ENCODE peak calls at places on chromosomes 3 and 15, in nine cellular contexts. C, P, Y, D, Q, E, T, B and A are unnamed samples.

GRCh38 chr3:186902713-186903112 is 27.6 kb upstream of the ST6GAL1 start:
- DNase-seq in P (no peak), Q (no peak), T (no peak), B (no peak), E (no peak), C (no peak), D (no peak), Y (no peak), A (no peak)

GRCh38 chr3:47850062-47850802 is 47.3 kb downstream of the DHX30 start:
- DNase-seq in Y (no peak), P (peak), Q (peak), T (no peak), E (no peak), C (no peak), D (peak), B (peak), A (peak)

GRCh38 chr3:161682715-161683114 is 186.1 kb downstream of the OTOL1 start:
- DNase-seq in C (no peak), E (no peak), P (no peak), Y (no peak), Q (no peak), T (no peak), B (no peak), D (peak), A (peak)

GRCh38 chr3:8504611-8504973 is 3.0 kb downstream of the LMCD1 start:
- DNase-seq in D (no peak), B (no peak), Y (no peak), T (no peak), E (no peak), Q (no peak), C (no peak), P (no peak), A (peak)

GRCh38 chr3:127216415-127217261 is 23.7 kb downstream of the PRR23E start:
- DNase-seq in E (no peak), C (no peak), D (no peak), P (no peak), Y (no peak), Q (no peak), T (no peak), B (no peak), A (no peak)

GRCh38 chr3:114361391-114361790 is 67.6 kb downstream of the TIGIT start:
- DNase-seq in Y (no peak), P (no peak), C (no peak), Q (no peak), D (no peak), E (no peak), B (no peak), T (no peak), A (no peak)

GRCh38 chr3:14915636-14916222 is 31.7 kb upstream of the NR2C2 start:
- DNase-seq in E (no peak), T (no peak), B (no peak), Q (no peak), D (peak), C (no peak), Y (no peak), P (no peak), A (no peak)

GRCh38 chr15:72231847-72232461 is 964 bp upstream of the PKM start:
- DNase-seq in D (peak), T (no peak), Y (peak), P (no peak), E (peak), Q (peak), C (peak), B (peak), A (peak)

GRCh38 chr3:99678023-99678422 is 39.6 kb downstream of the COL8A1 start:
- DNase-seq in T (no peak), Y (no peak), P (no peak), C (no peak), B (peak), D (peak), E (no peak), Q (peak), A (peak)